ENCODE peak calls at places on chromosome 16, in five cellular contexts. H is ascending aorta, I is lower lobe of right lung, N is IMR-90, Z is left ventricle myocardium inferior. L is an unnamed sample.

GRCh38 chr16:31001507-31002251 is 8.8 kb downstream of the STX1B start:
- DNase-seq in I (no peak), Z (no peak), H (no peak), N (no peak), L (no peak)

GRCh38 chr16:56415849-56416248 is 9.5 kb downstream of the AMFR start:
- DNase-seq in H (no peak), I (no peak), N (no peak), Z (no peak), L (no peak)

GRCh38 chr16:25140459-25140858 is 28.9 kb downstream of the LCMT1 start:
- DNase-seq in N (peak; percentile 14), H (no peak), Z (no peak), I (no peak), L (no peak)

GRCh38 chr16:84832488-84833141 is 12.8 kb downstream of the CRISPLD2 start:
- DNase-seq in I (peak; percentile 71), N (peak; percentile 100), H (peak; percentile 86), Z (peak; percentile 90), L (peak; percentile 98)

GRCh38 chr16:15482068-15482747 is 47.8 kb downstream of the BMERB1 start:
- DNase-seq in I (no peak), N (peak; percentile 99), Z (peak; percentile 19), H (peak; percentile 74), L (no peak)

GRCh38 chr16:17396762-17397498 is 73.8 kb downstream of the XYLT1 start:
- DNase-seq in N (peak; percentile 52), Z (no peak), I (no peak), H (no peak), L (no peak)

GRCh38 chr16:71867934-71868333 is 16.0 kb downstream of the ZNF821 start:
- DNase-seq in I (no peak), N (no peak), Z (no peak), H (no peak), L (no peak)

GRCh38 chr16:58272855-58273254 is 22.0 kb downstream of the PRSS54 start:
- DNase-seq in Z (no peak), N (no peak), H (no peak), I (no peak), L (no peak)

GRCh38 chr16:72285324-72285723 is 113.4 kb upstream of the PMFBP1 start:
- DNase-seq in H (no peak), N (no peak), Z (no peak), I (no peak), L (no peak)

GRCh38 chr16:49866533-49867155 is 10.7 kb upstream of the ZNF423 start:
- DNase-seq in I (no peak), H (no peak), N (no peak), Z (no peak), L (no peak)

GRCh38 chr16:8694795-8695194 is 20.4 kb downstream of the ABAT start:
- DNase-seq in Z (no peak), N (no peak), H (no peak), I (no peak), L (no peak)

GRCh38 chr16:83305092-83305491 is 502.7 kb upstream of the HSBP1 start:
- DNase-seq in I (no peak), N (peak; percentile 86), Z (no peak), H (no peak), L (no peak)

GRCh38 chr16:28616636-28617035 is 6.8 kb upstream of the SULT1A1 start:
- DNase-seq in I (no peak), H (no peak), N (no peak), Z (no peak), L (no peak)

GRCh38 chr16:1923299-1924034 is 5.3 kb upstream of the HS3ST6 start:
- DNase-seq in N (no peak), Z (no peak), I (no peak), H (no peak), L (no peak)

GRCh38 chr16:15509051-15509592 is 74.7 kb downstream of the BMERB1 start:
- DNase-seq in N (no peak), I (no peak), Z (no peak), H (no peak), L (no peak)

GRCh38 chr16:30974348-30974747 is 10.7 kb upstream of the HSD3B7 start:
- DNase-seq in Z (no peak), N (no peak), I (no peak), H (no peak), L (no peak)

GRCh38 chr16:2288701-2289100 is 20.8 kb upstream of the RNPS1 start:
- DNase-seq in I (no peak), Z (no peak), H (no peak), N (no peak), L (no peak)

GRCh38 chr16:19717319-19717718 is 708 bp downstream of the KNOP1 start:
- DNase-seq in N (peak; percentile 8), H (no peak), Z (no peak), I (no peak), L (no peak)

GRCh38 chr16:75264999-75265910 is 13.8 kb upstream of the BCAR1 start:
- DNase-seq in Z (no peak), I (peak; percentile 63), H (peak; percentile 72), N (no peak), L (no peak)

GRCh38 chr16:4517812-4518211 is 20.8 kb downstream of the CDIP1 start:
- DNase-seq in I (no peak), H (no peak), Z (no peak), N (peak; percentile 46), L (no peak)

GRCh38 chr16:73124665-73125064 is 76.7 kb upstream of the ZFHX3 start:
- DNase-seq in Z (no peak), I (no peak), H (no peak), N (no peak), L (no peak)

GRCh38 chr16:67657751-67658518 is 2.1 kb downstream of the ACD start:
- DNase-seq in I (no peak), H (no peak), N (no peak), Z (no peak), L (no peak)

GRCh38 chr16:56999409-57000270 is 10.3 kb downstream of the NLRC5 start:
- DNase-seq in N (no peak), Z (no peak), H (no peak), I (no peak), L (no peak)

GRCh38 chr16:21023509-21024202 is 123.1 kb downstream of the LYRM1 start:
- DNase-seq in N (no peak), Z (peak; percentile 53), I (no peak), H (no peak), L (peak; percentile 63)

GRCh38 chr16:30120340-30121105 is 2.5 kb downstream of the MAPK3 start:
- DNase-seq in Z (no peak), H (no peak), I (no peak), N (no peak), L (no peak)

GRCh38 chr16:56513972-56514371 is 5.9 kb downstream of the BBS2 start:
- DNase-seq in N (peak; percentile 74), H (peak; percentile 70), I (no peak), Z (no peak), L (no peak)

GRCh38 chr16:66568355-66568754 is 2.1 kb downstream of the CMTM1 start:
- DNase-seq in I (no peak), Z (no peak), N (peak; percentile 57), H (no peak), L (no peak)

GRCh38 chr16:7765079-7765550 is 432.5 kb downstream of the RBFOX1 start:
- DNase-seq in I (no peak), H (no peak), N (no peak), Z (no peak), L (no peak)

DNA sequence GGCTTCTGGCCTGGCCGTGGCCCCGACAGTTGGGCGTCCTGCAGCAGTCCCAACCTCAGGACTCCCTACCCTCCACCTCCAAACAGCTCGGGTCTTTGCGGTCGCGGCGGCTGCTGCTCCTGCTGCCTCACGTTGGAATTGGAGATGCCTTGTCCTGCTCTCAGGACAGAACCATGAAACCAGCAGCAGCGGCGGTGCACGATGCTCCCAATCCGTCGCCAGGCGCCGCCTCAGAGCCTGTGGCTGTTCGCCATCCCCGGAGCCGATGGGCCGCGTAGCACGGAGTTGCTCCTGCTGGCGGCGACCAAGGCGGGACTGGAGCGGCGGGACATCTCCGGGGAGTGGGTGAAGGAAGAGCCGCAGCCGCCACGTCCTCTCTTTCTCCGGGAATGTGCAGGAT is 1965.9 kb downstream of the TP53TG3F start:
- DNase-seq in I (no peak), N (no peak), Z (no peak), H (no peak), L (no peak)
- H3K9me3 ChIP-seq in I (no peaks in the 10 kb centered on the region), N (peaks cover 7% of the 10 kb centered on the region), Z (peaks cover 5% of the 10 kb centered on the region), H (no peaks in the 10 kb centered on the region), L (no peaks in the 10 kb centered on the region)

GRCh38 chr16:10405386-10405939 is 19.6 kb downstream of the ATF7IP2 start:
- DNase-seq in H (no peak), I (no peak), N (peak; percentile 10), Z (no peak), L (no peak)

GRCh38 chr16:10408824-10409381 is 23.0 kb downstream of the ATF7IP2 start:
- DNase-seq in N (no peak), Z (no peak), H (no peak), I (no peak), L (no peak)

GRCh38 chr16:10412935-10413601 is 27.2 kb downstream of the ATF7IP2 start:
- DNase-seq in I (no peak), Z (no peak), H (no peak), N (no peak), L (no peak)

DNA sequence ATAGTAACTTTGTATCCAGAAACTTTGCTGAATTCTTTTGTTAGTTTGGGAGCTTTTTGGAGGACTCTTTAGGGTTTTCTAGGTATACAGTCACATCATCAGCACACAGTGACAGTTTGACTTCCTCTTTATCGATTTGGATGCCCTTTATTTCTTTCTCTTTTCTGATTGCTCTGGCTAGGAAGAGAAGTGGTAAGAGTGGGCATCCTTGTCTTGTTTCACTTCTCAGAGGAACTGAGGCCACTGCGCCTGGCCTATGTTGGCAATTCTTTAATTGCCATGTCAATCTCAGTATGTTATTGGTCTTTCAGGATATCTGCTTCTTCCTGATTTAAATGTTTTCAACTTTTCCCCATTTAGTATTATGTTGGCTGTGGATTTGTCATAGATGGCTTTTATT is 24.6 kb downstream of the ATF7IP2 start:
- DNase-seq in I (no peak), N (no peak), Z (no peak), H (no peak), L (no peak)
- H3K9me3 ChIP-seq in I (peaks cover 75% of the 10 kb centered on the region), N (peaks cover 8% of the 10 kb centered on the region), Z (peaks cover 95% of the 10 kb centered on the region), H (peaks cover 20% of the 10 kb centered on the region), L (no peaks in the 10 kb centered on the region)

GRCh38 chr16:35492225-35492624 is 2032.8 kb downstream of the TP53TG3F start:
- DNase-seq in Z (no peak), I (no peak), H (no peak), N (no peak), L (no peak)
- H3K9me3 ChIP-seq in Z (no peaks in the 10 kb centered on the region), I (no peaks in the 10 kb centered on the region), H (no peaks in the 10 kb centered on the region), N (peaks cover 10% of the 10 kb centered on the region), L (no peaks in the 10 kb centered on the region)

DNA sequence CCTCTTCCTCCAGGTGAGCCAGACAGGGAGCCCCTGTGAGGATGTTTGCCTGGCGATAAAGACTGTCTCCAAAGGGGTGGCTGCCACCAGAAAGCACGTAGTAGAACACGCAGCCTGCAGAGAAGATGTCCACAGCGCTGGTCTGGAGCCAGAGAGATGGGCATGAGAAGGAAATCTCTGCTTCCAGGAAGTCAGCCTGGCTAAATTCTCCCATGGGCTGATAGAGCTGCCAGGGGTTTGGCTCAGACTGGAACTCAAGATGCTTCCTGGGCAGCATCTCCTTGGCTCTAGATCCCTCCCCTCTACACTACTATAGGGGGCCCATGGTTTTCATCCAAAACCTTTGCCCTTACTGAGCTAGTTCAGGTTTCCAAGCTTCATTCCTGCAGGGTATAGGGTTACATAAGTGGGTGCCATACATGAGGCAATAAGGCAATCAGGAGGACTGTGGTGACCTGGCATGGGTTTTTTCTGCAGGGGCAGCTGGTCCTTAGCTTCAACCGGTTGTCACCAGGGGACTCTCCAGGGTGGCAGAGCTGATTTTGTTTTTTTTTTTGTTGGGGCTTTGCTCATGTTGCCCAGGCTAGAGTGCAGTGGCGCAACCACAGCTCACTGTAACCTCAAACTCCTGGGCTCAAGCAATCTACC is 13.6 kb downstream of the PLK1 start:
- DNase-seq in H (no peak), N (no peak), I (no peak), Z (no peak), L (no peak)
- H3K9me3 ChIP-seq in H (no peaks in the 10 kb centered on the region), N (no peaks in the 10 kb centered on the region), I (no peaks in the 10 kb centered on the region), Z (no peaks in the 10 kb centered on the region), L (no peaks in the 10 kb centered on the region)

GRCh38 chr16:847681-848445 is 47.3 kb upstream of the GNG13 start:
- DNase-seq in H (no peak), N (no peak), I (no peak), Z (no peak), L (no peak)
- H3K9me3 ChIP-seq in H (no peaks in the 10 kb centered on the region), N (peaks cover 45% of the 10 kb centered on the region), I (no peaks in the 10 kb centered on the region), Z (no peaks in the 10 kb centered on the region), L (no peaks in the 10 kb centered on the region)